ENCODE peak calls at places on chromosomes 3 and 15, in nine cellular contexts. R is neural progenitor cell, O is GM23248, G is SK-N-SH, I is MM.1S, E is OCI-LY7, C is hepatocyte, K is PC-3, F is HCT116. W is an unnamed sample.

GRCh38 chr3:31832576-31832975 is 148.5 kb downstream of the OSBPL10 start:
- DNase-seq in E (no peak), K (no peak), C (no peak), R (no peak), G (no peak), F (no peak), O (no peak), I (no peak), W (no peak)

GRCh38 chr3:43768594-43768993 is 77.9 kb downstream of the ABHD5 start:
- DNase-seq in E (no peak), G (no peak), I (no peak), O (peak), C (no peak), K (peak), R (no peak), F (no peak), W (no peak)

GRCh38 chr3:117045143-117045542 is 335.6 kb downstream of the TUSC7 start:
- DNase-seq in I (no peak), E (no peak), R (peak), O (peak), K (peak), F (no peak), C (peak), G (no peak), W (peak)

GRCh38 chr15:90002428-90002844 is 1.3 kb downstream of the ZNF710 start:
- DNase-seq in C (peak), I (peak), O (peak), K (peak), F (no peak), G (peak), E (peak), R (peak), W (peak)

GRCh38 chr3:18444597-18445420 is 19.7 kb upstream of the SATB1 start:
- DNase-seq in K (peak), O (peak), G (peak), R (peak), E (peak), F (no peak), I (peak), C (peak), W (peak)

GRCh38 chr3:52606373-52607085 is 70.1 kb downstream of the UQCC5 start:
- DNase-seq in R (no peak), E (no peak), O (peak), K (peak), C (peak), I (no peak), F (peak), G (no peak), W (no peak)

GRCh38 chr3:42638339-42638842 is 15.1 kb upstream of the ZBTB47 start:
- DNase-seq in R (no peak), E (no peak), O (peak), K (no peak), G (no peak), F (no peak), C (no peak), I (peak), W (no peak)

GRCh38 chr3:5899040-5899439 is 711.5 kb downstream of the EDEM1 start:
- DNase-seq in I (no peak), G (no peak), E (no peak), C (no peak), R (no peak), K (no peak), O (no peak), F (no peak), W (no peak)

GRCh38 chr3:44555753-44556152 is 760 bp downstream of the ZKSCAN7 start:
- DNase-seq in I (no peak), F (no peak), C (no peak), G (peak), E (no peak), O (peak), K (no peak), R (no peak), W (peak)

GRCh38 chr15:101017041-101017754 is 98.0 kb downstream of the LRRK1 start:
- DNase-seq in I (no peak), E (peak), G (no peak), K (peak), R (peak), F (no peak), O (no peak), C (no peak), W (peak)

GRCh38 chr3:72085036-72085435 is 300.1 kb upstream of the PROK2 start:
- DNase-seq in O (no peak), K (no peak), G (no peak), E (peak), I (no peak), F (no peak), R (no peak), C (no peak), W (no peak)

GRCh38 chr3:71325715-71326114 is 257.8 kb downstream of the FOXP1 start:
- DNase-seq in O (no peak), K (no peak), R (no peak), G (no peak), E (no peak), F (no peak), C (no peak), I (no peak), W (no peak)

GRCh38 chr3:158103956-158104338 is 2.3 kb downstream of the SHOX2 start:
- DNase-seq in E (no peak), C (no peak), K (no peak), G (no peak), O (peak), R (peak), F (no peak), I (no peak), W (peak)

GRCh38 chr3:17151598-17152373 is 267.0 kb downstream of the PLCL2 start:
- DNase-seq in O (no peak), C (no peak), I (peak), F (no peak), E (no peak), R (no peak), K (no peak), G (no peak), W (no peak)

GRCh38 chr3:168794427-168794826 is 698.7 kb upstream of the GOLIM4 start:
- DNase-seq in G (no peak), K (no peak), E (no peak), R (no peak), I (no peak), F (no peak), O (no peak), C (no peak), W (no peak)

GRCh38 chr3:177591371-177591770 is 394.1 kb upstream of the TBL1XR1 start:
- DNase-seq in O (peak), R (no peak), K (no peak), F (no peak), G (no peak), I (no peak), C (no peak), E (no peak), W (no peak)

GRCh38 chr3:71104090-71104489 is 479.4 kb downstream of the FOXP1 start:
- DNase-seq in F (no peak), O (peak), I (no peak), K (peak), R (no peak), E (no peak), C (no peak), G (no peak), W (no peak)

GRCh38 chr3:53821631-53822068 is 24.6 kb downstream of the CHDH start:
- DNase-seq in I (no peak), R (no peak), F (no peak), G (no peak), K (peak), C (no peak), E (no peak), O (peak), W (no peak)

GRCh38 chr3:124772081-124772831 is 42.0 kb downstream of the UMPS start:
- DNase-seq in R (no peak), F (no peak), G (peak), O (peak), C (peak), E (no peak), I (no peak), K (no peak), W (no peak)

GRCh38 chr3:16508591-16508995 is 4.9 kb downstream of the RFTN1 start:
- DNase-seq in K (no peak), C (no peak), R (no peak), G (no peak), I (no peak), E (peak), O (peak), F (no peak), W (no peak)

GRCh38 chr3:157407769-157408168 is 28.9 kb upstream of the PTX3 start:
- DNase-seq in K (no peak), I (no peak), C (no peak), E (no peak), G (no peak), O (no peak), F (no peak), R (no peak), W (no peak)

GRCh38 chr15:100809587-100809986 is 70.0 kb upstream of the ALDH1A3 start:
- DNase-seq in G (no peak), K (no peak), R (no peak), I (no peak), E (no peak), O (no peak), C (no peak), F (no peak), W (no peak)

GRCh38 chr3:11498646-11499045 is 145.1 kb downstream of the VGLL4 start:
- DNase-seq in C (peak), O (peak), G (no peak), F (no peak), I (no peak), E (no peak), K (peak), R (no peak), W (no peak)

GRCh38 chr3:69329897-69330296 is 56.0 kb downstream of the FRMD4B start:
- DNase-seq in K (no peak), F (no peak), O (peak), C (no peak), R (no peak), E (no peak), G (no peak), I (no peak), W (no peak)

GRCh38 chr3:10707089-10707983 is 108.7 kb upstream of the SLC6A11 start:
- DNase-seq in O (no peak), R (peak), E (no peak), F (no peak), K (no peak), I (no peak), G (peak), C (no peak), W (peak)

GRCh38 chr15:33581032-33581431 is 270.3 kb downstream of the RYR3 start:
- DNase-seq in G (no peak), K (peak), F (no peak), C (peak), R (no peak), I (no peak), O (peak), E (no peak), W (no peak)

GRCh38 chr3:12959395-12959794 is 113.8 kb downstream of the IQSEC1 start:
- DNase-seq in I (no peak), K (no peak), O (no peak), E (no peak), R (no peak), C (no peak), G (no peak), F (no peak), W (no peak)

GRCh38 chr3:141093971-141094401 is 42.8 kb downstream of the SPSB4 start:
- DNase-seq in I (no peak), E (no peak), K (no peak), F (no peak), R (no peak), C (no peak), G (peak), O (no peak), W (no peak)

GRCh38 chr3:71374582-71374981 is 208.9 kb downstream of the FOXP1 start:
- DNase-seq in E (no peak), R (no peak), I (no peak), K (no peak), O (no peak), G (no peak), C (no peak), F (no peak), W (no peak)

GRCh38 chr3:13866406-13866965 is 13.4 kb downstream of the WNT7A start:
- DNase-seq in C (no peak), I (no peak), F (no peak), K (no peak), O (no peak), G (no peak), R (no peak), E (no peak), W (no peak)

GRCh38 chr3:16840111-16840444 is 44.7 kb upstream of the PLCL2 start:
- DNase-seq in O (no peak), I (no peak), F (no peak), E (no peak), G (no peak), K (peak), C (no peak), R (no peak), W (no peak)

GRCh38 chr3:49173792-49174170 is 2.4 kb downstream of the KLHDC8B start:
- DNase-seq in E (no peak), C (no peak), K (no peak), R (peak), O (no peak), I (no peak), G (peak), F (no peak), W (no peak)

GRCh38 chr15:66008920-66009572 is 139.8 kb downstream of the RAB11A start:
- DNase-seq in E (no peak), R (no peak), K (peak), F (peak), G (no peak), C (peak), O (no peak), I (no peak), W (no peak)

GRCh38 chr3:8052599-8053185 is 448.9 kb upstream of the LMCD1 start:
- DNase-seq in K (no peak), E (no peak), G (no peak), I (no peak), R (no peak), C (peak), O (no peak), F (no peak), W (no peak)

GRCh38 chr3:178318957-178319528 is 217.2 kb upstream of the KCNMB2 start:
- DNase-seq in E (no peak), F (no peak), G (no peak), R (no peak), I (no peak), K (no peak), O (no peak), C (peak), W (no peak)

GRCh38 chr3:9247361-9248231 is 1.9 kb downstream of the SRGAP3 start:
- DNase-seq in E (no peak), O (peak), G (no peak), F (no peak), C (no peak), K (no peak), R (peak), I (no peak), W (peak)

GRCh38 chr3:78941587-78941986 is 826.2 kb downstream of the ROBO1 start:
- DNase-seq in R (no peak), K (peak), E (no peak), G (no peak), O (peak), C (peak), F (no peak), I (no peak), W (no peak)

GRCh38 chr3:5644773-5645172 is 457.3 kb downstream of the EDEM1 start:
- DNase-seq in E (no peak), K (no peak), R (no peak), C (no peak), O (no peak), I (no peak), F (no peak), G (no peak), W (no peak)

GRCh38 chr3:30628188-30628930 is 22.0 kb downstream of the TGFBR2 start:
- DNase-seq in O (no peak), R (peak), K (no peak), E (no peak), I (no peak), C (no peak), F (no peak), G (no peak), W (peak)

GRCh38 chr15:77867266-77868047 is 210.1 kb downstream of the TBC1D2B start:
- DNase-seq in F (no peak), E (no peak), O (no peak), R (no peak), K (no peak), I (no peak), G (no peak), C (no peak), W (no peak)

GRCh38 chr15:77871838-77872371 is 205.6 kb downstream of the TBC1D2B start:
- DNase-seq in G (no peak), O (no peak), E (no peak), R (peak), C (no peak), F (no peak), I (no peak), K (no peak), W (peak)

GRCh38 chr15:77870195-77871065 is 207.1 kb downstream of the TBC1D2B start:
- DNase-seq in I (peak), O (peak), E (peak), G (peak), K (peak), R (peak), C (peak), F (peak), W (peak)

GRCh38 chr15:77866596-77867125 is 210.8 kb downstream of the TBC1D2B start:
- DNase-seq in O (no peak), E (no peak), C (no peak), G (no peak), I (no peak), K (no peak), F (no peak), R (no peak), W (no peak)

GRCh38 chr15:77869021-77869895 is 208.3 kb downstream of the TBC1D2B start:
- DNase-seq in C (no peak), I (no peak), G (no peak), E (no peak), O (peak), K (peak), F (no peak), R (no peak), W (no peak)
- TF ChIP-seq EZH2phosphoT487 in C (no peak), I (no peak), G (no peak), E (no peak), O (no peak), K (no peak), F (no peak), R (no peak), W (no peak)

GRCh38 chr3:100982710-100983109 is 10.5 kb downstream of the ABI3BP start:
- DNase-seq in O (peak), I (no peak), R (no peak), F (no peak), E (no peak), K (no peak), G (no peak), C (no peak), W (peak)
- H3K4me3 ChIP-seq in O (peak), I (no peak), R (no peak), F (no peak), E (no peak), K (no peak), G (no peak), C (no peak), W (no peak)

GRCh38 chr15:96887730-96888129 is 557.2 kb downstream of the NR2F2 start:
- DNase-seq in O (no peak), K (peak), C (no peak), I (no peak), F (no peak), G (no peak), R (no peak), E (no peak), W (no peak)

GRCh38 chr15:96894669-96895068 is 564.2 kb downstream of the NR2F2 start:
- DNase-seq in G (no peak), O (no peak), R (no peak), K (no peak), I (no peak), C (no peak), F (no peak), E (no peak), W (no peak)

GRCh38 chr15:96893159-96893906 is 562.8 kb downstream of the NR2F2 start:
- DNase-seq in I (peak), C (peak), R (peak), E (no peak), O (peak), K (peak), F (no peak), G (no peak), W (peak)

GRCh38 chr15:96888764-96889163 is 558.3 kb downstream of the NR2F2 start:
- DNase-seq in R (no peak), I (no peak), F (no peak), G (no peak), E (no peak), O (no peak), C (no peak), K (no peak), W (no peak)

GRCh38 chr15:96889734-96890480 is 559.4 kb downstream of the NR2F2 start:
- DNase-seq in R (peak), K (no peak), F (no peak), I (peak), O (peak), G (no peak), E (no peak), C (no peak), W (no peak)
- H2AFZ ChIP-seq in R (no peak), K (no peak), F (no peak), I (peak), O (peak), G (no peak), E (peak), C (no peak), W (no peak)

GRCh38 chr3:112926000-112926399 is 48.9 kb downstream of the CD200R1 start:
- DNase-seq in C (no peak), I (no peak), G (no peak), R (no peak), K (no peak), E (no peak), O (no peak), F (no peak), W (no peak)

GRCh38 chr3:112930771-112931170 is 44.1 kb downstream of the CD200R1 start:
- DNase-seq in I (no peak), K (no peak), R (no peak), E (no peak), F (no peak), C (no peak), O (peak), G (no peak), W (no peak)

GRCh38 chr3:112931737-112932521 is 43.0 kb downstream of the CD200R1 start:
- DNase-seq in C (no peak), R (no peak), G (no peak), E (no peak), K (no peak), F (no peak), I (no peak), O (no peak), W (no peak)
- TF ChIP-seq EZH2phosphoT487 in C (no peak), R (no peak), G (no peak), E (no peak), K (no peak), F (no peak), I (no peak), O (no peak), W (no peak)

DNA sequence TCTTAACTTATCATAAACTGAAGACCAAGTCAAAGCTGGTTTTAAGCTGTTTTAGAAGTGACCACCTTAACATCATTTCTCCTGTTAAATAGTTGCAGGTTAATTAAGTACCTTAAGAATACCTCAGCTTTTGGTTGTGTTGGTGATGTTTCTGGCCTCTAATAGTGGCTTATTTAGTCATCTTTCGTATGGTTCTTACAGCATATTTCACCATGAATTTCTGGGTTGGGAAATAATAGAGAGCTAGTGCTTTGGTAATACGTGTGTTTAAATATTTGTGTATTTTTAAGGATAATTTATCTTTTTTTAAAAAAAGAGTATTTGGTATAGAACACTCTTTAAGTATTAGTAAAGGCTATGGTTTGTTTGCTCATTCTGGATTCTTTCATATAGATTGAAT is 1.6 kb downstream of the RAB8B start:
- DNase-seq in G (no peak), R (no peak), C (no peak), F (no peak), O (no peak), I (peak), E (no peak), K (no peak), W (no peak)
- H3K4me3 ChIP-seq in G (no peak), R (peak), C (no peak), F (no peak), O (peak), I (peak), E (peak), K (peak), W (peak)

DNA sequence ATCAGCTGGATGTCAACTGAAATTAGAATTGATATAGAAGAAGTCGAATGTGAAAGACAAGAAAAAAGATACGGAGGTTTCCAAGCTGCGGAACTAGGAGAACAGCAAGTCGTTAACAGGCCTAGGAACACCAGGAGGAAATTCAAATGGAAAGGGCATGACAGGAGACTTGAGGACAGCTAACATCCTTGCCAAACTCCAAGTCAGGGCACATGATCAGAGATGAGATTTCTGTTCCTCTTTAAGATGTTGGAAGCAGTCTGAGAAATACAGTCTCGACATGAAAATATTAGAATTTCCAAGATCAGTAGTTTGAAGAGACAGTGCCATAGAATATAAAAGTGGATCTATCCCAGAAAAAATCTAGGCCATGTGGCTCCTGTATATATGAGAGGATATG is 5.0 kb downstream of the MYO5A start:
- DNase-seq in R (no peak), F (no peak), E (no peak), K (no peak), C (no peak), O (peak), I (no peak), G (no peak), W (peak)
- H2AFZ ChIP-seq in R (no peak), F (no peak), E (no peak), K (no peak), C (no peak), O (no peak), I (no peak), G (no peak), W (no peak)